ENCODE peak calls at places on chromosome 6, in ten cellular contexts. I, B, R, X, D, M, K, U, J and Y are unnamed samples.
A peak's percentile ranks its signal among the peaks of the same experiment; 100 is the strongest.

GRCh38 chr6:73746776-73747175 is 50.8 kb downstream of the CD109 start:
- DNase-seq in U (no peak), D (no peak), K (no peak), M (no peak), B (no peak), I (no peak), R (no peak), J (no peak), X (no peak), Y (peak; percentile 13)

GRCh38 chr6:22601941-22602340 is 32.6 kb downstream of the HDGFL1 start:
- DNase-seq in U (no peak), X (no peak), J (no peak), I (no peak), R (no peak), K (no peak), M (no peak), D (no peak), B (no peak), Y (no peak)

GRCh38 chr6:19268117-19268516 is 569.1 kb upstream of the ID4 start:
- DNase-seq in U (no peak), R (no peak), D (no peak), J (no peak), B (no peak), X (no peak), M (peak; percentile 21), I (no peak), K (no peak), Y (no peak)

GRCh38 chr6:157787080-157787479 is 36.0 kb upstream of the SNX9 start:
- DNase-seq in D (peak; percentile 66), M (peak; percentile 63), K (no peak), J (no peak), X (no peak), R (no peak), B (no peak), U (peak; percentile 46), I (no peak), Y (no peak)

GRCh38 chr6:39653631-39654030 is 71.6 kb downstream of the KIF6 start:
- DNase-seq in B (no peak), M (no peak), J (no peak), R (no peak), U (no peak), X (no peak), D (no peak), I (no peak), K (no peak), Y (no peak)

GRCh38 chr6:38773338-38773737 is 58.2 kb downstream of the DNAH8 start:
- DNase-seq in X (no peak), D (no peak), K (no peak), J (peak; percentile 24), U (no peak), R (no peak), B (no peak), M (peak; percentile 22), I (peak; percentile 47), Y (no peak)

GRCh38 chr6:127247114-127248096 is 19.3 kb upstream of the RNF146 start:
- DNase-seq in X (no peak), M (no peak), D (no peak), B (no peak), J (no peak), K (no peak), R (no peak), I (no peak), U (no peak), Y (no peak)

GRCh38 chr6:163831736-163832135 is 417.2 kb downstream of the QKI start:
- DNase-seq in J (no peak), I (no peak), K (no peak), B (no peak), D (no peak), R (no peak), U (no peak), X (no peak), M (no peak), Y (no peak)

GRCh38 chr6:106973018-106973840 is 1.3 kb downstream of the CD24 start:
- DNase-seq in B (peak; percentile 37), R (no peak), X (no peak), D (peak; percentile 52), J (no peak), U (no peak), I (no peak), K (no peak), M (peak; percentile 49), Y (no peak)

GRCh38 chr6:14386263-14386981 is 268.9 kb downstream of the CD83 start:
- DNase-seq in B (no peak), R (no peak), K (no peak), U (no peak), X (no peak), I (no peak), D (no peak), J (peak; percentile 37), M (no peak), Y (no peak)

GRCh38 chr6:41578714-41579610 is 32.8 kb downstream of the FOXP4 start:
- DNase-seq in M (no peak), R (no peak), I (no peak), K (no peak), D (no peak), U (no peak), B (peak; percentile 82), J (no peak), X (peak; percentile 27), Y (no peak)

GRCh38 chr6:132513821-132514545 is 1.1 kb upstream of the STX7 start:
- DNase-seq in J (peak; percentile 39), U (no peak), M (no peak), R (no peak), I (no peak), X (no peak), K (no peak), B (no peak), D (no peak), Y (no peak)

GRCh38 chr6:147287869-147288271 is 83.7 kb downstream of the STXBP5 start:
- DNase-seq in M (peak; percentile 6), D (no peak), R (no peak), I (peak; percentile 8), K (no peak), B (no peak), X (peak; percentile 21), J (no peak), U (no peak), Y (peak; percentile 42)

GRCh38 chr6:56169366-56169765 is 78.0 kb downstream of the COL21A1 start:
- DNase-seq in I (no peak), D (no peak), U (no peak), B (no peak), M (no peak), K (no peak), R (no peak), X (no peak), J (no peak), Y (no peak)

GRCh38 chr6:31114540-31114876 is at the start of gene PSORS1C1:
- DNase-seq in R (peak; percentile 76), B (no peak), K (no peak), D (peak; percentile 83), X (peak; percentile 95), J (no peak), U (peak; percentile 83), I (peak; percentile 90), M (peak; percentile 89), Y (peak; percentile 93)

GRCh38 chr6:142009647-142010046 is 123.1 kb upstream of the GJE1 start:
- DNase-seq in M (no peak), D (no peak), B (no peak), K (no peak), J (no peak), R (no peak), I (peak; percentile 98), U (no peak), X (peak; percentile 38), Y (peak; percentile 75)

GRCh38 chr6:5892669-5893068 is 114.1 kb downstream of the NRN1 start:
- DNase-seq in J (no peak), I (no peak), X (no peak), D (no peak), R (no peak), U (no peak), B (no peak), M (no peak), K (no peak), Y (no peak)
- H3K4me3 ChIP-seq in J (no peak overlapping the region), I (peak overlapping the region; percentile 60), X (no peak overlapping the region), D (peak overlapping the region; percentile 28), R (no peak overlapping the region), U (no peak overlapping the region), B (no peak overlapping the region), M (no peak overlapping the region), K (no peak overlapping the region), Y (no peak overlapping the region)

DNA sequence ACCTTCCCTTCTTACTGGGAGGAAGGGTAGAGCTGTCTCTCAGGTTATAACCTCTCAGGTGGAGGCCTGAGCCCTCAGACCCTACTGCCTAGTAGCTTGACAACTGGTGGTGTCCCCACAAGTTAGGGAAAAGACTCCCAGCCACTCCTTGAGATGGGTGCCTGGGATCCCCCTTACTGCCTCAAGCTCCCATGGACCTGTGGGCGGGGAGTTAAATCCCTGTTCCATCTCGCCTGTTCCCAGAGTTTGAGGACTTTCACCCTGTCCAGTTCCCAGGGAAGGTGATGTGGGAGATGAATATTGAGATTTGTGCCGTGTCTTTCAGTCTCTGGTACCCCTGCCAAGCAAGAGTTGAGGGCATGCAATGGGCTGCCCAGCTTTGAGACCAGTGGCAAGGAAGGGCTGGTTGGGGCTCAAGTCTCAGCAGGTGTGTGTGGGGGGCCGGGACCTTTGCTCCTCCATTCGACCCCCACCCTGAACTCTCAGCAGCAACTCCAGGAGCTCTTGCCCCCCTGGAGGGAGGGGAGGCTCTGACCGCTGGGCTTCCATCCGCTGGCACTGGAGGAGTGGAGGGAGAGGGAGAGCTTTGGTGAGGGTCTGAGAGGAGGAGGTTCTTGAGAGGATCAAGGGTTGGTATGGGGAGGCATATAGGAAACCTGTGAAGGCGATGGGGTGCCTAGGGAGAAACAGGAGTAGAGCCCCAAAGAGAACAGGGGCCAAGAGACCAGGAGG is 1.1 kb upstream of the PBX2 start:
- DNase-seq in J (no peak), M (no peak), X (no peak), I (no peak), K (no peak), B (no peak), U (no peak), R (no peak), D (no peak), Y (no peak)
- H3K4me3 ChIP-seq in J (peak overlapping the region; percentile 75), M (no peak overlapping the region), X (peak overlapping the region; percentile 68), I (peak overlapping the region; percentile 84), K (peak overlapping the region; percentile 96), B (no peak overlapping the region), U (peak overlapping the region; percentile 81), R (no peak overlapping the region), D (peak overlapping the region; percentile 69), Y (peak overlapping the region; percentile 74)

GRCh38 chr6:4336778-4337442 is 201.5 kb upstream of the ECI2 start:
- DNase-seq in K (no peak), U (no peak), D (no peak), M (peak; percentile 72), J (no peak), I (no peak), R (no peak), X (no peak), B (no peak), Y (no peak)
- H3K4me3 ChIP-seq in K (no peak overlapping the region), U (no peak overlapping the region), D (no peak overlapping the region), M (no peak overlapping the region), J (no peak overlapping the region), I (no peak overlapping the region), R (no peak overlapping the region), X (no peak overlapping the region), B (no peak overlapping the region), Y (no peak overlapping the region)

DNA sequence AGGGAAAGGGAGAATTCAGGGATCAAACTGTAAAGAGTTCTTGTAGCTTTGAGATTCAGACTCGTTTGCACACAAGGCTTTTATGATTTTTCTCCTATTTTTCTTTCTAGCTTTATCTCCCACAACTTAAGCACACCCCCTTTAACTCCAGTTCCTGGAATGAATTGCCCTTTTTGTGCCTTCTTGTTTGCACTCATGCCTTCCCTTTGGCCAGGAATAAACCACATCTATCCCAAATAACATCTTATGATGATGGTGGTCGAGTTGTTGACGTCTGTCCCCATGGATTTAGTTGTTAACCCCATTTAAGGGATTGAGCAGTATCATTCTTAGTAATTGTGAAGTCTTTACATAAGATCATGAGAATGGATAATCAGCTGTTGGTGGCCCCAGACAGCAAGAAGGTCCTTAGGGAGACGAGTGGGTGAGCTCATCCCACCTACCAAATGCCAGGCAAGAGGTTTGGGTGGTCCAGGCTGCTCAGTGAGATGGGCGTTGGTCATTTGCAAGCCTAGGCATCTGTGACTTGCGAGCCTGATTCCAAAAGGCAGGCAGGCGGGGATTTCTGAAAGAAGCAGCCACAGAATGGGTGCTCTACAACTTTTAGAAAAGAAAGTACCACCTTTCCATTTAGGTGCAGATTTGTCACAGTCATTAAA is 2.3 kb downstream of the WRNIP1 start:
- DNase-seq in K (no peak), I (no peak), U (no peak), R (no peak), X (no peak), J (no peak), B (no peak), M (no peak), D (no peak), Y (no peak)
- H3K4me3 ChIP-seq in K (peak overlapping the region; percentile 65), I (peak overlapping the region; percentile 95), U (peak overlapping the region; percentile 88), R (peak overlapping the region; percentile 44), X (peak overlapping the region; percentile 76), J (peak overlapping the region; percentile 24), B (no peak overlapping the region), M (peak overlapping the region; percentile 63), D (peak overlapping the region; percentile 91), Y (peak overlapping the region; percentile 69)